ENCODE peak calls at places on chromosomes 3 and 15, in five cellular contexts. A, D, T, B and M are unnamed samples. For H3K4me1, the result is how much of the 10 kb centered on the place peaks cover.

GRCh38 chr3:159273070-159273469 is 471.2 kb downstream of the MFSD1 start:
- DNase-seq in T (no peak), A (no peak), D (no peak), B (no peak), M (no peak)

GRCh38 chr3:177320765-177321247 is 123.5 kb upstream of the TBL1XR1 start:
- DNase-seq in D (peak), B (peak), T (no peak), A (no peak), M (no peak)

GRCh38 chr15:32994810-32995424 is 199.6 kb downstream of the FMN1 start:
- DNase-seq in T (peak), D (peak), A (no peak), B (peak), M (no peak)

GRCh38 chr3:55647675-55648074 is 160.6 kb upstream of the WNT5A start:
- DNase-seq in T (no peak), B (no peak), D (no peak), A (no peak), M (no peak)

GRCh38 chr3:115270849-115271248 is 123.8 kb upstream of the ZBTB20 start:
- DNase-seq in B (no peak), D (no peak), A (no peak), T (no peak), M (no peak)

GRCh38 chr3:126212629-126213375 is 32.4 kb upstream of the ALDH1L1 start:
- DNase-seq in D (peak), T (peak), A (no peak), B (peak), M (no peak)

GRCh38 chr3:30103186-30103585 is 503.2 kb upstream of the TGFBR2 start:
- DNase-seq in A (no peak), B (no peak), D (no peak), T (no peak), M (no peak)

GRCh38 chr3:187677604-187678003 is 7.4 kb upstream of the SST start:
- DNase-seq in A (no peak), B (no peak), D (no peak), T (no peak), M (no peak)

GRCh38 chr15:76071816-76072215 is 12.0 kb downstream of the TMEM266 start:
- DNase-seq in B (no peak), A (no peak), D (no peak), T (no peak), M (no peak)

GRCh38 chr3:138349926-138350665 is 1.7 kb downstream of the MRAS start:
- DNase-seq in D (no peak), A (no peak), T (peak), B (no peak), M (no peak)

GRCh38 chr15:75749820-75750219 is 37.2 kb upstream of the CSPG4 start:
- DNase-seq in T (no peak), A (no peak), B (no peak), D (no peak), M (no peak)

GRCh38 chr3:100532411-100532810 is 40.0 kb downstream of the TMEM45A start:
- DNase-seq in A (no peak), T (no peak), D (no peak), B (no peak), M (no peak)

GRCh38 chr15:41870689-41871081 is 23.2 kb downstream of the SPTBN5 start:
- DNase-seq in A (no peak), D (no peak), B (no peak), T (peak), M (no peak)

GRCh38 chr15:89917442-89918085 is 4.8 kb upstream of the ARPIN start:
- DNase-seq in D (no peak), T (no peak), A (no peak), B (no peak), M (no peak)

GRCh38 chr3:4340411-4341335 is 37.5 kb downstream of the SETMAR start:
- DNase-seq in T (peak), B (no peak), A (no peak), D (no peak), M (no peak)

GRCh38 chr3:145124886-145125285 is 1036.1 kb downstream of the PLOD2 start:
- DNase-seq in B (no peak), D (peak), A (no peak), T (no peak), M (no peak)

GRCh38 chr3:80682951-80683350 is 915.2 kb upstream of the ROBO1 start:
- DNase-seq in B (no peak), D (no peak), A (no peak), T (no peak), M (no peak)

GRCh38 chr3:10419637-10420232 is 85.7 kb downstream of the ATP2B2 start:
- DNase-seq in T (peak), B (no peak), A (no peak), D (no peak), M (no peak)

GRCh38 chr3:192906940-192907339 is 10.7 kb downstream of the MB21D2 start:
- DNase-seq in T (no peak), B (no peak), A (no peak), D (peak), M (no peak)

GRCh38 chr3:64361962-64362735 is 136.9 kb upstream of the PRICKLE2 start:
- DNase-seq in B (no peak), T (no peak), A (no peak), D (no peak), M (no peak)

GRCh38 chr3:185397676-185398075 is 34.7 kb downstream of the MAP3K13 start:
- DNase-seq in B (peak), A (no peak), D (no peak), T (no peak), M (no peak)

GRCh38 chr3:160695906-160696305 is 18.9 kb downstream of the ARL14 start:
- DNase-seq in A (no peak), B (no peak), D (no peak), T (no peak), M (no peak)

GRCh38 chr15:74402873-74403589 is 30.7 kb downstream of the SEMA7A start:
- DNase-seq in D (no peak), A (no peak), B (no peak), T (no peak), M (no peak)

GRCh38 chr3:65412591-65412990 is 626.1 kb downstream of the MAGI1 start:
- DNase-seq in B (peak), T (no peak), A (peak), D (no peak), M (no peak)

GRCh38 chr15:25240461-25241021 is 198.3 kb downstream of the UBE3A start:
- DNase-seq in D (no peak), T (no peak), B (no peak), A (no peak), M (no peak)

GRCh38 chr3:160601288-160601687 is 35.9 kb upstream of the KPNA4 start:
- DNase-seq in A (no peak), D (no peak), B (no peak), T (no peak), M (no peak)

GRCh38 chr15:47431501-47431900 is 285.8 kb upstream of the SEMA6D start:
- DNase-seq in T (peak), B (no peak), A (no peak), D (no peak), M (no peak)

GRCh38 chr3:41115069-41115468 is 84.2 kb upstream of the CTNNB1 start:
- DNase-seq in T (no peak), D (no peak), B (no peak), A (no peak), M (no peak)

GRCh38 chr15:38049876-38050275 is 115.4 kb downstream of the TMCO5A start:
- DNase-seq in B (no peak), D (no peak), T (peak), A (no peak), M (no peak)

GRCh38 chr15:71496336-71496955 is 313.9 kb upstream of the NR2E3 start:
- DNase-seq in B (no peak), A (no peak), D (peak), T (peak), M (no peak)

GRCh38 chr3:17891139-17891850 is 148.9 kb upstream of the TBC1D5 start:
- DNase-seq in T (no peak), B (no peak), A (no peak), D (no peak), M (no peak)

GRCh38 chr3:42120866-42121265 is 29.7 kb downstream of the TRAK1 start:
- DNase-seq in D (no peak), T (no peak), B (no peak), A (no peak), M (no peak)

GRCh38 chr3:197374951-197375560 is 76.6 kb upstream of the DLG1 start:
- DNase-seq in B (no peak), T (no peak), D (peak), A (no peak), M (no peak)

GRCh38 chr15:38080651-38081271 is 146.3 kb downstream of the TMCO5A start:
- DNase-seq in A (no peak), B (no peak), D (no peak), T (no peak), M (no peak)

GRCh38 chr3:141410408-141410807 is 42.1 kb downstream of the ZBTB38 start:
- DNase-seq in A (no peak), T (peak), B (no peak), D (peak), M (no peak)

GRCh38 chr3:192409838-192410683 is 317.3 kb downstream of the FGF12 start:
- DNase-seq in A (no peak), T (peak), D (peak), B (peak), M (no peak)

GRCh38 chr3:58009026-58009748 is 965 bp downstream of the FLNB start:
- DNase-seq in A (no peak), D (no peak), B (no peak), T (no peak), M (no peak)

GRCh38 chr15:36371509-36371908 is 207.9 kb upstream of the CDIN1 start:
- DNase-seq in T (peak), D (no peak), B (no peak), A (no peak), M (no peak)
- H3K4me1 ChIP-seq in T (under half), D (under half), B (under half), A (under half), M (under half)

DNA sequence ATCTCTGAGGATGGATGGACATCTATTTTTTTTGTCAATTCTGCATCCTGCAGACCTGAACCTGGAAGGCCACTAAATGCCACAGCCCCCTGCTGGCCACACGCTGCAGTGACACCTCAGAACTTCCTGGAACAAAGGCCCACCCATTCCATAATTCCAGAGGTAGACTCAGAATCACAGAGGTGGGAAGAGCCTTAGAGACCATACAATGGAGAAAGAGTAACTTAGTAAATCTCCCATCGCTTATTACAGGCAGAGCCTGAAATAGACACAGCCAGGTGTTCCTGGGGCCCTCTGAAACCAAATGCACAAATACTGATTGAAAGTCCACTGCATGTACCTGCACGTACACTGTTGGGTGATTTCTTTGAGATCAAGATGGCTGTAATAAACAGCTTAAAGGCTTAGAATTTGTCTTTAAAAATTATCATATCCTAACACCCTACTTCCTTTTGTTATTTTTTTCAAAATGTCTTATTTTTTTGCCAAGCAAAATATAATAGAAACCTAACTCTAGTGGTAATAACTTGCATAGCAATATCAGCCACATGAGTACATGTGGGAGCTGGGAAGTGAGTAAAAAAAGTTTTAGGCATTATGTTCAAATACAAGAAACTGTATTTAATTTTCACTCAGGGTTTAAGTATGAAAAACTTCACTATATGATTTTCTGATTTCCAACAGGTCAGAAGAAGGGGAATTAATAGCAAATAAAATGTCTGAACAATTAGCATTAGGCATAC is 62.7 kb downstream of the EOMES start:
- DNase-seq in B (peak), A (peak), T (peak), D (peak), M (no peak)
- TF ChIP-seq CTCF in B (peak), A (peak), T (peak), D (peak), M (peak)

DNA sequence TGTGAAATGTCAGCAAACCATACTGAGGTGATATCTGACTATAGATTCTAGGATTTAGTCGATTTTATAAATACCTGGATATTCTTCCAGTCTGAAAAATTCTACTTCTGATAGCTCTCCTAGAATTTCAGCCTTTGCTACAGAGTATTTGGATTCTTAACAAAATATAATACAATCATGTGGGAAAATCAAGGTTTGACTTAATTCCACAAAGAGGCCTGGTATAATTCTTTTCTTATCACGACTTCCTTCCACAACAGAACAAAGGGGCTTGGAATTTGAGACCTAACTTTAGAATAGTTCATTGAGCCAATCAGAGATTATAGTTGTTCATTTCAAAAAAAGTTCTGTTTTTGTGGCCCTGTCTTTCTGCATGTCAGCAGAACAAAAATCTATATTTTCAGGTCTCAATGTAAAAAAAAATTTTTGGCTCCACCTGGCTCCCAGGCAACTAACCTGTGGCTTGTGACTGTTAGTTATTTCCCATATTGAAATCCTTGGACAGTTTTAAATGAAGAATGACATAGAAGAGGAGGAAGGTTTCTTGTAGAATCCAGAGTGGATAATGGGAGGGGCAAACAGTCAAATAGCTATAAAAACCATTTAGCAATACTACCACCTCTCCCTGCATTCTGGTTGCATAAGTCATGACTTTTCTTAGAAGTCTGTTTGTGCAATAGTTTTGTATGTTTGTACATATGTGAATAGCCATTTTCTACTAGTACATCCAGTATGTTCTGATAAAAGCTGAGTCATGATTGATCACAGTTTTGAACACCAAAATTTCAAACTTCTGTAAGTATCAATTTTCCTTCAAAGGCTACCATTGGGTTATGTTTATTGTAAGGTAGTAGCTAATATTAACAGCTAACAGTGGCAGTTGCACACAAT is 4.0 kb downstream of the TM4SF1 start:
- DNase-seq in B (no peak), D (no peak), T (peak), A (no peak), M (no peak)
- H3K4me1 ChIP-seq in B (under half), D (under half), T (under half), A (half or more), M (half or more)

GRCh38 chr3:120685411-120685810 is 3.4 kb upstream of the HGD start:
- DNase-seq in T (no peak), D (no peak), B (no peak), A (no peak), M (no peak)

GRCh38 chr3:120683213-120683612 is 1.2 kb upstream of the HGD start:
- DNase-seq in D (no peak), A (no peak), B (no peak), T (no peak), M (no peak)

GRCh38 chr3:120682095-120682681 is at the start of gene HGD:
- DNase-seq in T (no peak), D (no peak), B (no peak), A (no peak), M (no peak)

GRCh38 chr3:120684896-120685295 is 2.9 kb upstream of the HGD start:
- DNase-seq in B (no peak), D (no peak), A (no peak), T (no peak), M (no peak)

GRCh38 chr3:120683671-120684301 is 1.7 kb upstream of the HGD start:
- DNase-seq in B (no peak), D (no peak), T (no peak), A (no peak), M (no peak)
- TF ChIP-seq CTCF in B (no peak), D (no peak), T (no peak), A (no peak), M (no peak)

DNA sequence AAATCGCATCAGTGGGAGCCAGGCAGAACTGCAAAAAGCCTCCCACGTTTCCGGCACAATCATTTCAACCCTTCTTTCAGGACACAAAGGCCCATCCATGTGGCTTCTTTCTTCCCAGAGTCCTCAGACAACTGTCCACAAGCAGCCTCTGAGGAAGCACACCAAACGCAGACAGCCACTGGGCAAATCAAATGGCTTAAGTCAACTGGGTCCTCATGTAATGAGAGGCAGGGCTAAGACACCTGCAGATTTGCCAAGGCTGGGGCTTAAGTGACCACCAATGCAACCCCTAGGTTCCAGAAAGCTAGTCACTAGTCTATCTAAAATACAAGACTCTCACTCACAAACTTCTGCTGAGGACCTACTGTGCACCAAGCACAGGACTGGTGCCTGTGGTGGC is 8.0 kb downstream of the OSBPL10 start:
- DNase-seq in D (no peak), T (no peak), B (no peak), A (no peak), M (no peak)
- H3K4me1 ChIP-seq in D (under half), T (under half), B (under half), A (under half), M (under half)

DNA sequence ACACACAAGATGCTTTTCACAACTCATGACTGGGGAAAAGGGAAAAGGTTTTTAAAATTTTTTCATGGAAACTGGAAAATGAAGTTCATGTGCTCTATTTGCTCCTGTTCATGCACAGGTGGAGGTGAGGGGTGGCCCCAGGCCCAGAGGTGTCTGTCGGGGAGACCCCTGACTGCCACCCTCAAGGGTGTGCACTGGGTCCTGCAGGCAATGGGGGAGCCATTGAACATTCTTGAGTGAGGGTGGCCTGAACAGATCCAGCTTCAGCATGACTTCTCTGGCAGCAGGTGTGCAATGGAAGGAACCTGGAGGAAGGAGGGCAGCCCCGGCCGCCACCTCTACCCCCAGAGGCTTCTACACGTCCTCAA is 145.3 kb upstream of the IQSEC1 start:
- DNase-seq in A (no peak), B (no peak), T (no peak), D (no peak), M (no peak)
- TF ChIP-seq CTCF in A (no peak), B (no peak), T (no peak), D (no peak), M (no peak)